ENCODE peak calls at places on chromosome 10, in eight cellular contexts. V is thoracic aorta, J is MM.1S, I is heart right ventricle, U is IMR-90, H is right lobe of liver, W is HCT116, G is adrenal gland. Y is an unnamed sample. For H3K4me1, the result is how much of the 10 kb centered on the place peaks cover.

GRCh38 chr10:95260397-95260881 is 30.4 kb downstream of the PDLIM1 start:
- DNase-seq in V (no peak), J (peak), I (no peak), U (peak), H (peak), W (no peak), G (no peak), Y (peak)

GRCh38 chr10:131087464-131088215 is 223.9 kb downstream of the TCERG1L start:
- DNase-seq in V (no peak), J (no peak), I (no peak), U (no peak), H (no peak), W (no peak), G (no peak), Y (no peak)

GRCh38 chr10:35909291-35909690 is 267.2 kb upstream of the FZD8 start:
- DNase-seq in V (no peak), J (no peak), I (no peak), U (no peak), H (no peak), W (no peak), G (no peak), Y (no peak)

GRCh38 chr10:1199345-1199673 is 143.1 kb downstream of the WDR37 start:
- DNase-seq in V (no peak), J (no peak), I (no peak), U (no peak), H (no peak), W (no peak), G (no peak), Y (no peak)

GRCh38 chr10:119780879-119781480 is 55.1 kb downstream of the INPP5F start:
- DNase-seq in V (no peak), J (no peak), I (no peak), U (no peak), H (no peak), W (no peak), G (no peak), Y (no peak)

GRCh38 chr10:9205558-9205957 is 1151.1 kb downstream of the GATA3 start:
- DNase-seq in V (no peak), J (no peak), I (no peak), U (no peak), H (no peak), W (no peak), G (no peak), Y (no peak)

GRCh38 chr10:126058507-126058906 is 162.1 kb downstream of the FANK1 start:
- DNase-seq in V (no peak), J (no peak), I (no peak), U (no peak), H (no peak), W (no peak), G (no peak), Y (no peak)

GRCh38 chr10:36172574-36172973 is 530.5 kb upstream of the FZD8 start:
- DNase-seq in V (no peak), J (no peak), I (no peak), U (peak), H (no peak), W (no peak), G (peak), Y (no peak)

GRCh38 chr10:67837519-67838314 is at the start of gene DNAJC12:
- DNase-seq in V (no peak), J (peak), I (no peak), U (peak), H (no peak), W (peak), G (no peak), Y (peak)

GRCh38 chr10:36172054-36172531 is 530.0 kb upstream of the FZD8 start:
- DNase-seq in V (no peak), J (no peak), I (no peak), U (peak), H (no peak), W (no peak), G (no peak), Y (no peak)

GRCh38 chr10:122499491-122499941 is 38.2 kb downstream of the HTRA1 start:
- DNase-seq in V (no peak), J (no peak), I (no peak), U (peak), H (no peak), W (no peak), G (no peak), Y (no peak)

GRCh38 chr10:118495499-118495898 is 99.9 kb downstream of the PRLHR start:
- DNase-seq in V (no peak), J (no peak), I (no peak), U (no peak), H (no peak), W (no peak), G (no peak), Y (no peak)

DNA sequence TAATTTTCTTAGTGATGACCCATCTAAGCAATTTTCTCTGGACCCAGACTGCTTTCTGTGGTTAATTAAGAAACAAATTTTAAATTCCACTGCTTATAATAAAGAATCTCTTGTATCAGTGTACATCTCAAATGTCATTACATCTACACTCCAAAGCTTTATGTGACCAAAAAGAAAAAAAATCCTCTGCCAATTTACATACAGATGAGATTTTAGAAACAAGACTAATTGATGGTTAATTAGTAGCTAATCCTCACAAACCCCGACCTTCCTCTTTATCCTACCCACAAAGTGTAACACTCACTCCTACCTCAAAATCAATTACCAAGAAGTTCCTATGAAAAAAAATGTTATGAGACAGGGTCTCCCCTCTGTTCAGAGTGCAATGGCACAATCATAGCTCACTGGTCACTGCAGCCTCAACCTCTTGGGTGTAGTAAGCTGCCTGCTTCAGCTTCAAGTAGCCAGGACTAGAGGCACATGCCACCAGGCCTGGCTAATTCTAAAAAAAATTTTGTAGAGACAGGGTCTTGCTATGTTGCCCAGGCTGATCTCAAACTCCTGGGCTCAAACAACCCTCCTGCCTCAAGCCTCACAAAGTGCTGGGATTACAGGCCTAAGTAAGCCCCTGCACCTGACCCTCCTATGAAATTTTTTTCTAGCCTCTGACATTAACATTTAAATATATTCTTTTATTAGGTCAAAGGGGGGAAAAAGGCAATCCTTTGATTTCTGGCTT is 14.8 kb downstream of the KIF5B start:
- DNase-seq in V (no peak), J (no peak), I (no peak), U (no peak), H (no peak), W (no peak), G (no peak), Y (no peak)
- H3K27ac ChIP-seq in V (no peak), J (no peak), I (peak), U (no peak), H (no peak), W (no peak), G (no peak), Y (no peak)

GRCh38 chr10:80155696-80156215 is 23.2 kb downstream of the PLAC9 start:
- DNase-seq in V (no peak), J (no peak), I (no peak), U (no peak), H (no peak), W (no peak), G (no peak), Y (no peak)

GRCh38 chr10:80153460-80153859 is 20.9 kb downstream of the PLAC9 start:
- DNase-seq in V (no peak), J (no peak), I (no peak), U (no peak), H (no peak), W (no peak), G (no peak), Y (no peak)

GRCh38 chr10:80154978-80155695 is 22.6 kb downstream of the PLAC9 start:
- DNase-seq in V (peak), J (no peak), I (no peak), U (peak), H (no peak), W (no peak), G (no peak), Y (no peak)

GRCh38 chr10:80156216-80156615 is 23.7 kb downstream of the PLAC9 start:
- DNase-seq in V (no peak), J (no peak), I (no peak), U (no peak), H (no peak), W (no peak), G (no peak), Y (no peak)

GRCh38 chr10:80154626-80154977 is 22.1 kb downstream of the PLAC9 start:
- DNase-seq in V (no peak), J (no peak), I (no peak), U (no peak), H (no peak), W (no peak), G (no peak), Y (no peak)
- H3K4me1 ChIP-seq in V (half or more), J (under half), I (under half), U (under half), H (under half), W (under half), G (under half), Y (under half)

GRCh38 chr10:128297709-128298457 is 171.7 kb upstream of the MKI67 start:
- DNase-seq in V (no peak), J (no peak), I (no peak), U (no peak), H (no peak), W (no peak), G (no peak), Y (no peak)

GRCh38 chr10:128296608-128297007 is 170.4 kb upstream of the MKI67 start:
- DNase-seq in V (no peak), J (no peak), I (peak), U (no peak), H (no peak), W (no peak), G (no peak), Y (no peak)

DNA sequence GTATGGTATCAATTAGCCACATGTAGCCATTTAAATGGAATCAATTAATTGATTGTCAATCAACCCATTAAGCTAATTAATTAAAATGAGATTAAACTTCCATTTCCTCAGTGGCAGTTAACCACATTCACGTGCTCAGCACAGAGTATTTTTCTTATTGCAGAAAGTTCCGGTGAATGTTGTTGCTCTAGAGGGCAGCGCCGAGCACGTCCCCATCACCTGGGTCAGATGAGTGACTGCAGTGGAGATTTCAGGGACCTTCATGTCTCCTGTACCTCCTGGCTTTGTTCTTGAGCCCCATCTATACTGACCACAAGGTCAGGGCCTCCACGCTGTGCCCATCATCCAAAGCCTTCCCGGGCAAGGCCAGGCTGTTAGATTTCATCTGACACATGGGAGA is 168.8 kb upstream of the MKI67 start:
- DNase-seq in V (no peak), J (no peak), I (no peak), U (no peak), H (no peak), W (no peak), G (no peak), Y (no peak)
- TF ChIP-seq CTCF in V (no peak), J (no peak), I (no peak), U (no peak), H (no peak), W (peak), G (no peak), Y (peak)

GRCh38 chr10:72008096-72008933 is 44.1 kb downstream of the CHST3 start:
- DNase-seq in V (no peak), J (no peak), I (no peak), U (no peak), H (no peak), W (no peak), G (no peak), Y (no peak)

GRCh38 chr10:72009062-72009429 is 44.9 kb downstream of the CHST3 start:
- DNase-seq in V (no peak), J (no peak), I (no peak), U (no peak), H (no peak), W (no peak), G (no peak), Y (no peak)

GRCh38 chr10:72006026-72006425 is 41.8 kb downstream of the CHST3 start:
- DNase-seq in V (no peak), J (no peak), I (no peak), U (no peak), H (no peak), W (no peak), G (no peak), Y (no peak)

GRCh38 chr10:72009430-72010081 is 45.4 kb downstream of the CHST3 start:
- DNase-seq in V (peak), J (no peak), I (peak), U (peak), H (peak), W (no peak), G (peak), Y (peak)

GRCh38 chr10:72007246-72007892 is 43.2 kb downstream of the CHST3 start:
- DNase-seq in V (no peak), J (no peak), I (peak), U (no peak), H (no peak), W (no peak), G (peak), Y (no peak)
- H3K27ac ChIP-seq in V (no peak), J (no peak), I (peak), U (no peak), H (no peak), W (no peak), G (no peak), Y (no peak)

GRCh38 chr10:101222247-101222531 is 7.1 kb downstream of the LBX1 start:
- DNase-seq in V (no peak), J (no peak), I (no peak), U (no peak), H (no peak), W (no peak), G (no peak), Y (no peak)

GRCh38 chr10:101224060-101224909 is 5.0 kb downstream of the LBX1 start:
- DNase-seq in V (no peak), J (no peak), I (no peak), U (no peak), H (no peak), W (no peak), G (no peak), Y (no peak)

GRCh38 chr10:101224910-101225823 is 4.1 kb downstream of the LBX1 start:
- DNase-seq in V (no peak), J (no peak), I (no peak), U (no peak), H (no peak), W (no peak), G (no peak), Y (no peak)

GRCh38 chr10:101222683-101223273 is 6.5 kb downstream of the LBX1 start:
- DNase-seq in V (no peak), J (no peak), I (no peak), U (no peak), H (no peak), W (no peak), G (peak), Y (no peak)

DNA sequence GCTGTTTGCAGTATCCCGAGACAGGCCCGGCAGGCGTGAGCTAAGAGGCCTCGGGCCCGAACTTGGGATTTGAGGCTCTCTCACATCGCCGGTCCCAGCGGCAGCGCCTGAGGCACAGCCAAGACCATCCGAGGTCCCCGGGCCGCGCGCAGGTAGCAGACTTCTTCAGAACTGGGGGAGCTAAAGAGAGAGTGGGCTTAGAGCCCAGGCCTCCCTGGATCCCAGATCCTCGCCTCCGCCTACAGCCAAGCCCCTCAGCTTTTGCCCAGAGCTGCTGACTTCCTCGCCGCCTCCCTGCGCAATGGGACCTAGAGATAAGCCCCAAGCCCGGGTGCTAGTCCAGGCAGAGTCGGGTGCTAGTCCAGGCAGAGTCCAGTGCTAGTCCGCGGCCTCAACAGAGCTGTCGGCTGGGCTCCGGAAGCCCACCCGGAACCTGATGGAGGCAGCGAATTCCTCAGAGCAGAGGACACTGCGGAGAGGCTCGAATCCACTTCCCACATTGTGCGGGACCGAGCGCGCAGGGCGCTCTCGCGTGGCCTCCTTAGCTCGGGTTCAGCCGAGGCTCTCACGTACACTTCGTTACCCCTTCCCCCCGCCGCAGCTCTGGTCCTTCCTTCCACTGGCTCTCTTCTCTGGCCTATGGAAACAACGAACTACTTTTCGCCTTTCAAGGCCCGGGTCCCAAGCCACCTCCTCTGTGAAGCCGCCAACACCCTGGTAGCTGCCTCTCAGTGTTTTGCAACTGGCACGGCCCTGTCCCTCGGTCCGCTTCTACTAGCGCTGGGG is 5.8 kb downstream of the LBX1 start:
- DNase-seq in V (no peak), J (no peak), I (no peak), U (no peak), H (no peak), W (no peak), G (no peak), Y (no peak)
- H3K4me1 ChIP-seq in V (half or more), J (under half), I (half or more), U (under half), H (under half), W (under half), G (under half), Y (under half)

GRCh38 chr10:62651341-62651740 is 153.2 kb upstream of the ADO start:
- DNase-seq in V (no peak), J (no peak), I (no peak), U (peak), H (no peak), W (no peak), G (no peak), Y (no peak)

GRCh38 chr10:62647375-62648092 is 157.0 kb upstream of the ADO start:
- DNase-seq in V (no peak), J (no peak), I (no peak), U (no peak), H (no peak), W (no peak), G (no peak), Y (no peak)

GRCh38 chr10:62650411-62650810 is 154.1 kb upstream of the ADO start:
- DNase-seq in V (no peak), J (no peak), I (no peak), U (no peak), H (no peak), W (no peak), G (no peak), Y (no peak)

GRCh38 chr10:62652114-62652513 is 152.4 kb upstream of the ADO start:
- DNase-seq in V (no peak), J (no peak), I (no peak), U (peak), H (no peak), W (no peak), G (no peak), Y (no peak)

GRCh38 chr10:62648941-62649340 is 155.6 kb upstream of the ADO start:
- DNase-seq in V (no peak), J (no peak), I (no peak), U (no peak), H (no peak), W (no peak), G (no peak), Y (no peak)
- TF ChIP-seq CTCF in V (no peak), J (no peak), I (no peak), U (no peak), H (no peak), W (no peak), G (no peak), Y (no peak)

GRCh38 chr10:91798736-91799579 is 732 bp downstream of the TNKS2 start:
- DNase-seq in V (no peak), J (peak), I (no peak), U (peak), H (no peak), W (peak), G (peak), Y (peak)

GRCh38 chr10:91800756-91801155 is 2.5 kb downstream of the TNKS2 start:
- DNase-seq in V (no peak), J (no peak), I (no peak), U (no peak), H (no peak), W (no peak), G (no peak), Y (no peak)

GRCh38 chr10:91797874-91798735 is at the start of gene TNKS2:
- DNase-seq in V (peak), J (peak), I (peak), U (peak), H (peak), W (peak), G (peak), Y (peak)

GRCh38 chr10:91800192-91800591 is 2.0 kb downstream of the TNKS2 start:
- DNase-seq in V (no peak), J (no peak), I (no peak), U (no peak), H (no peak), W (no peak), G (no peak), Y (no peak)

GRCh38 chr10:91799580-91799975 is 1.4 kb downstream of the TNKS2 start:
- DNase-seq in V (no peak), J (no peak), I (no peak), U (peak), H (no peak), W (no peak), G (no peak), Y (no peak)
- H3K27ac ChIP-seq in V (no peak), J (peak), I (peak), U (no peak), H (peak), W (no peak), G (no peak), Y (peak)

GRCh38 chr10:14604181-14605142 is 170.2 kb downstream of the FAM107B start:
- DNase-seq in V (peak), J (peak), I (peak), U (peak), H (peak), W (peak), G (peak), Y (peak)
- H3K4me1 ChIP-seq in V (under half), J (under half), I (under half), U (under half), H (under half), W (under half), G (under half), Y (under half)

GRCh38 chr10:10780746-10781145 is 236.9 kb upstream of the CELF2 start:
- DNase-seq in V (no peak), J (no peak), I (no peak), U (peak), H (no peak), W (no peak), G (no peak), Y (no peak)
- TF ChIP-seq CTCF in V (no peak), J (no peak), I (no peak), U (no peak), H (no peak), W (no peak), G (no peak), Y (no peak)

Y was measured in A673.